ENCODE peak calls at places on chromosomes 11 and 22, in six cellular contexts. G is neural crest cell; A is fibroblast of pulmonary artery; J is CD4-positive, alpha-beta T cell; F is ovary; B is nephron progenitor cell. P is an unnamed sample.
A peak's percentile ranks its signal among the peaks of the same experiment; 100 is the strongest.

GRCh38 chr11:64206457-64207246 is at the start of gene FERMT3:
- DNase-seq in J (peak; percentile 71), A (no peak), F (peak; percentile 54), B (no peak), G (no peak), P (no peak)

GRCh38 chr11:128039140-128040021 is 548.0 kb downstream of the ETS1 start:
- DNase-seq in G (no peak), A (peak; percentile 85), B (no peak), F (no peak), J (peak; percentile 76), P (no peak)

GRCh38 chr11:31089117-31089516 is 280.4 kb downstream of the DCDC1 start:
- DNase-seq in A (no peak), J (no peak), B (no peak), F (no peak), G (no peak), P (no peak)

GRCh38 chr11:69915501-69916250 is 96.5 kb upstream of the FGF3 start:
- DNase-seq in J (no peak), B (peak; percentile 93), A (peak; percentile 69), G (peak; percentile 95), F (peak; percentile 86), P (no peak)

GRCh38 chr11:102134597-102134996 is 24.4 kb downstream of the YAP1 start:
- DNase-seq in G (no peak), B (no peak), J (no peak), F (no peak), A (no peak), P (no peak)

GRCh38 chr22:48943567-48944432 is 883.9 kb downstream of the BRD1 start:
- DNase-seq in B (peak; percentile 55), J (no peak), A (no peak), F (no peak), G (peak; percentile 40), P (no peak)

GRCh38 chr11:60954421-60954820 is 2.4 kb upstream of the SLC15A3 start:
- DNase-seq in F (no peak), A (no peak), G (no peak), J (no peak), B (no peak), P (no peak)

GRCh38 chr11:65132988-65133700 is 1.2 kb downstream of the SYVN1 start:
- DNase-seq in J (peak; percentile 36), G (no peak), F (peak; percentile 54), B (no peak), A (no peak), P (no peak)

GRCh38 chr11:47788181-47788580 is 21.0 kb upstream of the FNBP4 start:
- DNase-seq in J (no peak), A (no peak), F (no peak), B (no peak), G (no peak), P (no peak)

GRCh38 chr22:36756031-36756430 is 19.9 kb downstream of the IFT27 start:
- DNase-seq in J (no peak), A (no peak), F (no peak), B (no peak), G (no peak), P (no peak)

GRCh38 chr11:75261474-75261847 is 20.9 kb downstream of the TPBGL start:
- DNase-seq in B (no peak), A (no peak), J (no peak), G (no peak), F (peak; percentile 23), P (no peak)

GRCh38 chr22:38298312-38299000 is 18.8 kb downstream of the CSNK1E start:
- DNase-seq in F (no peak), G (no peak), A (peak; percentile 96), J (peak; percentile 42), B (peak; percentile 23), P (no peak)

GRCh38 chr11:67267188-67268035 is 1.1 kb downstream of the GRK2 start:
- DNase-seq in G (no peak), B (no peak), A (no peak), F (peak; percentile 55), J (peak; percentile 25), P (no peak)

GRCh38 chr22:21633481-21633880 is 921 bp downstream of the CCDC116 start:
- DNase-seq in J (no peak), F (no peak), G (no peak), B (no peak), A (no peak), P (no peak)

GRCh38 chr22:28711820-28712777 is 29.5 kb downstream of the CHEK2 start:
- DNase-seq in F (no peak), J (no peak), A (peak; percentile 96), B (no peak), G (no peak), P (no peak)
- TF ChIP-seq CTCF in F (peak; percentile 22), J (no peak), A (peak; percentile 35), B (no peak), G (no peak), P (no peak)

GRCh38 chr11:62622476-62622875 is 690 bp upstream of the B3GAT3 start:
- DNase-seq in A (no peak), F (no peak), G (no peak), J (no peak), B (no peak), P (no peak)

GRCh38 chr11:62632492-62632891 is 10.7 kb upstream of the B3GAT3 start:
- DNase-seq in G (no peak), B (no peak), J (no peak), A (no peak), F (no peak), P (no peak)

GRCh38 chr11:62621567-62622470 is at the start of gene B3GAT3:
- DNase-seq in G (peak; percentile 94), F (peak; percentile 99), J (peak; percentile 93), A (peak; percentile 98), B (peak; percentile 98), P (peak; percentile 97)

GRCh38 chr11:62627718-62628117 is 5.9 kb upstream of the B3GAT3 start:
- DNase-seq in B (no peak), J (no peak), G (no peak), A (no peak), F (no peak), P (no peak)
- TF ChIP-seq CTCF in B (no peak), J (no peak), G (no peak), A (peak; percentile 9), F (no peak), P (no peak)

GRCh38 chr11:29518389-29519174 is 498.2 kb downstream of the KCNA4 start:
- DNase-seq in A (peak; percentile 62), G (no peak), F (no peak), B (no peak), J (no peak), P (no peak)
- TF ChIP-seq CTCF in A (peak; percentile 26), G (peak; percentile 57), F (no peak), B (peak; percentile 8), J (no peak), P (no peak)

GRCh38 chr11:93729129-93729616 is 12.1 kb downstream of the TAF1D start:
- DNase-seq in G (no peak), J (no peak), B (no peak), A (no peak), F (no peak), P (no peak)
- TF ChIP-seq CTCF in G (no peak), J (no peak), B (no peak), A (no peak), F (no peak), P (no peak)